ENCODE peak calls at places on chromosome 12, in four cellular contexts. One of them, this sample, is unnamed.

GRCh38 chr12:114794049-114794558 is 110.1 kb upstream of the TBX3 start:
- DNase-seq in vagina: no peak
- DNase-seq in stomach: no peak
- DNase-seq in HepG2: no peak
- DNase-seq in this sample: no peak

GRCh38 chr12:68119724-68120211 is 39.8 kb downstream of the IFNG start:
- DNase-seq in HepG2: no peak
- DNase-seq in vagina: no peak
- DNase-seq in stomach: no peak
- DNase-seq in this sample: no peak

GRCh38 chr12:2691001-2691339 is 103.8 kb upstream of the FKBP4 start:
- DNase-seq in HepG2: no peak
- DNase-seq in vagina: no peak
- DNase-seq in stomach: no peak
- DNase-seq in this sample: peak

GRCh38 chr12:63843613-63844390 is 698 bp upstream of the SRGAP1 start:
- DNase-seq in vagina: peak
- DNase-seq in stomach: peak
- DNase-seq in HepG2: peak
- DNase-seq in this sample: peak

GRCh38 chr12:62800707-62801400 is 134.1 kb downstream of the PPM1H start:
- DNase-seq in HepG2: no peak
- DNase-seq in stomach: no peak
- DNase-seq in vagina: peak
- DNase-seq in this sample: no peak

GRCh38 chr12:130803707-130804106 is 35.3 kb downstream of the STX2 start:
- DNase-seq in vagina: no peak
- DNase-seq in stomach: no peak
- DNase-seq in HepG2: no peak
- DNase-seq in this sample: no peak

GRCh38 chr12:100840748-100841147 is 46.2 kb downstream of the ANO4 start:
- DNase-seq in vagina: no peak
- DNase-seq in stomach: no peak
- DNase-seq in HepG2: no peak
- DNase-seq in this sample: no peak

GRCh38 chr12:84763112-84763511 is 149.5 kb downstream of the SLC6A15 start:
- DNase-seq in stomach: no peak
- DNase-seq in HepG2: no peak
- DNase-seq in vagina: no peak
- DNase-seq in this sample: no peak

GRCh38 chr12:88924162-88924561 is 343.9 kb upstream of the KITLG start:
- DNase-seq in HepG2: no peak
- DNase-seq in stomach: no peak
- DNase-seq in vagina: no peak
- DNase-seq in this sample: no peak

GRCh38 chr12:113929312-113929989 is 36.7 kb downstream of the RBM19 start:
- DNase-seq in HepG2: no peak
- DNase-seq in vagina: no peak
- DNase-seq in stomach: no peak
- DNase-seq in this sample: no peak

GRCh38 chr12:109137055-109137454 is 20.7 kb downstream of the ACACB start:
- DNase-seq in HepG2: no peak
- DNase-seq in stomach: no peak
- DNase-seq in vagina: no peak
- DNase-seq in this sample: no peak

GRCh38 chr12:116962197-116962596 is 51.4 kb downstream of the FBXW8 start:
- DNase-seq in HepG2: no peak
- DNase-seq in vagina: no peak
- DNase-seq in stomach: no peak
- DNase-seq in this sample: no peak

GRCh38 chr12:109728921-109729836 is 15.6 kb downstream of the FAM222A start:
- DNase-seq in vagina: no peak
- DNase-seq in HepG2: no peak
- DNase-seq in stomach: no peak
- DNase-seq in this sample: no peak

GRCh38 chr12:49979061-49979586 is 6.4 kb downstream of the AQP6 start:
- DNase-seq in vagina: no peak
- DNase-seq in stomach: no peak
- DNase-seq in HepG2: no peak
- DNase-seq in this sample: no peak

GRCh38 chr12:133106253-133106652 is 23.8 kb downstream of the ZNF891 start:
- DNase-seq in stomach: no peak
- DNase-seq in HepG2: no peak
- DNase-seq in vagina: no peak
- DNase-seq in this sample: peak

GRCh38 chr12:49017764-49018281 is 753 bp downstream of the PRKAG1 start:
- DNase-seq in HepG2: peak
- DNase-seq in stomach: no peak
- DNase-seq in vagina: no peak
- DNase-seq in this sample: no peak

GRCh38 chr12:70543444-70543843 is 93.8 kb downstream of the PTPRB start:
- DNase-seq in HepG2: peak
- DNase-seq in vagina: no peak
- DNase-seq in stomach: no peak
- DNase-seq in this sample: no peak

GRCh38 chr12:67382206-67382871 is 113.2 kb downstream of the CAND1 start:
- DNase-seq in stomach: no peak
- DNase-seq in vagina: no peak
- DNase-seq in HepG2: no peak
- DNase-seq in this sample: no peak

GRCh38 chr12:125983784-125984510 is 918.7 kb downstream of the AACS start:
- DNase-seq in HepG2: no peak
- DNase-seq in stomach: no peak
- DNase-seq in vagina: no peak
- DNase-seq in this sample: no peak

GRCh38 chr12:132444957-132445883 is 44.7 kb upstream of the FBRSL1 start:
- DNase-seq in stomach: peak
- DNase-seq in vagina: no peak
- DNase-seq in HepG2: no peak
- DNase-seq in this sample: peak

GRCh38 chr12:108822458-108823205 is 34.8 kb downstream of the SSH1 start:
- DNase-seq in stomach: no peak
- DNase-seq in HepG2: no peak
- DNase-seq in vagina: no peak
- DNase-seq in this sample: no peak

GRCh38 chr12:70837026-70837425 is 83.5 kb downstream of the PTPRR start:
- DNase-seq in vagina: no peak
- DNase-seq in HepG2: no peak
- DNase-seq in stomach: no peak
- DNase-seq in this sample: no peak

GRCh38 chr12:47085815-47086252 is 6.1 kb upstream of the AMIGO2 start:
- DNase-seq in HepG2: peak
- DNase-seq in vagina: no peak
- DNase-seq in stomach: no peak
- DNase-seq in this sample: peak

GRCh38 chr12:114450511-114451300 is 44.8 kb upstream of the TBX5 start:
- DNase-seq in vagina: no peak
- DNase-seq in HepG2: no peak
- DNase-seq in stomach: no peak
- DNase-seq in this sample: no peak

GRCh38 chr12:110543252-110543959 is 39.7 kb downstream of the PPTC7 start:
- DNase-seq in vagina: peak
- DNase-seq in stomach: peak
- DNase-seq in HepG2: no peak
- DNase-seq in this sample: no peak

GRCh38 chr12:124411291-124411878 is 116.5 kb downstream of the RFLNA start:
- DNase-seq in stomach: no peak
- DNase-seq in HepG2: no peak
- DNase-seq in vagina: peak
- DNase-seq in this sample: no peak

GRCh38 chr12:70692681-70693288 is 55.6 kb upstream of the PTPRB start:
- DNase-seq in vagina: no peak
- DNase-seq in stomach: no peak
- DNase-seq in HepG2: no peak
- DNase-seq in this sample: peak

GRCh38 chr12:115798309-115798917 is 479.1 kb downstream of the MED13L start:
- DNase-seq in HepG2: no peak
- DNase-seq in vagina: no peak
- DNase-seq in stomach: no peak
- DNase-seq in this sample: no peak

GRCh38 chr12:47801170-47801903 is 18.4 kb downstream of the HDAC7 start:
- DNase-seq in stomach: no peak
- DNase-seq in HepG2: no peak
- DNase-seq in vagina: no peak
- DNase-seq in this sample: no peak

GRCh38 chr12:1318327-1319031 is 275.9 kb downstream of the FBXL14 start:
- DNase-seq in vagina: no peak
- DNase-seq in stomach: peak
- DNase-seq in HepG2: no peak
- DNase-seq in this sample: no peak

GRCh38 chr12:89470741-89471504 is 53.7 kb downstream of the GALNT4 start:
- DNase-seq in stomach: no peak
- DNase-seq in vagina: no peak
- DNase-seq in HepG2: peak
- DNase-seq in this sample: peak

GRCh38 chr12:81976661-81977060 is 217.5 kb upstream of the PPFIA2 start:
- DNase-seq in vagina: no peak
- DNase-seq in HepG2: no peak
- DNase-seq in stomach: no peak
- DNase-seq in this sample: no peak

GRCh38 chr12:114562654-114563053 is 121.3 kb downstream of the TBX3 start:
- DNase-seq in vagina: no peak
- DNase-seq in HepG2: no peak
- DNase-seq in stomach: no peak
- DNase-seq in this sample: no peak

GRCh38 chr12:125888921-125889320 is 823.7 kb downstream of the AACS start:
- DNase-seq in vagina: no peak
- DNase-seq in stomach: no peak
- DNase-seq in HepG2: no peak
- DNase-seq in this sample: no peak

GRCh38 chr12:122150127-122150681 is 23.8 kb downstream of the IL31 start:
- DNase-seq in stomach: no peak
- DNase-seq in HepG2: no peak
- DNase-seq in vagina: no peak
- DNase-seq in this sample: no peak

GRCh38 chr12:65123435-65124063 is 2.4 kb upstream of the WIF1 start:
- DNase-seq in HepG2: peak
- DNase-seq in stomach: no peak
- DNase-seq in vagina: no peak
- DNase-seq in this sample: peak

GRCh38 chr12:14663002-14663401 is 33.4 kb downstream of the GUCY2C start:
- DNase-seq in HepG2: no peak
- DNase-seq in vagina: no peak
- DNase-seq in stomach: no peak
- DNase-seq in this sample: no peak

GRCh38 chr12:79936670-79937069 is 1.8 kb upstream of the PPP1R12A start:
- DNase-seq in vagina: no peak
- DNase-seq in stomach: no peak
- DNase-seq in HepG2: no peak
- DNase-seq in this sample: no peak
- TF ChIP-seq POLR2A in vagina: no peak
- TF ChIP-seq POLR2A in stomach: no peak
- TF ChIP-seq POLR2A in HepG2: no peak
- TF ChIP-seq POLR2A in this sample: no peak

DNA sequence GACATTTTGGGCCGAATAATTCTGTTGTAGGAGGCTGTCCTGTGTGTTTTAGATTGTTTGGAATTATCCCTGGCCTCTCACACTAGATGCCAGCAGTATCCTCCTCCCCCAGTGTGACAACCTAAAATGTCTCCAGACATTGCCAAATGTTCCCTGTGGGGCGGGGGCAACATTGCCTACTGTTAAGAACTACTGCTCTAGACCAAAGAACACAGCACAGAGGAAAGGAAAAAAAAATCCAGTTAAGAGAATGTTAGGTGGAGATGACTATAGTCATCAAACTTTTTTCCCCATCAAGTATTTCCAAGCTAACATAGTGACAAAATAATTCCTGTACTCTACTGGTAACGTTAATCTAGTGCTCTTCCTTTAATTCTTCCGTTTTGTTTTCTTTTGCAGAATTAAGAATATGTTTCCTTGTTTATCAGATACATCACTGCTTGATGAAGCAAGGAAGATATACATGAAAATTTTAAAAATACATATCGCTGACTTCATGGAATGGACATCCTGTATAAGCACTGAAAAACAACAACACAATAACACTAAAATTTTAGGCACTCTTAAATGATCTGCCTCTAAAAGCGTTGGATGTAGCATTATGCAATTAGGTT is 3.6 kb downstream of the CDKN1B start:
- DNase-seq in HepG2: no peak
- DNase-seq in vagina: no peak
- DNase-seq in stomach: no peak
- DNase-seq in this sample: peak
- TF ChIP-seq POLR2A in HepG2: no peak
- TF ChIP-seq POLR2A in vagina: no peak
- TF ChIP-seq POLR2A in stomach: no peak
- TF ChIP-seq POLR2A in this sample: no peak

DNA sequence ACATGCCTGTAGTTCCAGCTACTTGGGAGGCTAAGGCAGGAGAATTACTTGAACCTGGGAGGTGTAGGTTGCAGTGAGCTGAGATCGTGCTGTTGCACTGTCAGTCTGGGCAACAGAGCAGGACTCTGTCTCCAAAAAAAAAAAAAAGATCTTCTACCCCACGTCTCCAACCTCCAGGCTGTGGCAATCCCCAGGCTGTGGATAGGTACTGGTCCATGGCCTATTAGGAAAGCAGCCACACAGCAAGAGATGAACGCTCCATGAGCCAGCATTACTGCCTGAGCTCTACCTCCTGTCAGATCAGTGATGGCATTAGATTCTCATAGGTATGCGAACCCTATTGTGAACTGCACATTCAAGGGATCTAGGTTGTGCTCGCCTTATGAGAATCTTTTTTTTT is 6.1 kb upstream of the PTGES3 start:
- DNase-seq in vagina: no peak
- DNase-seq in HepG2: no peak
- DNase-seq in stomach: no peak
- DNase-seq in this sample: no peak
- TF ChIP-seq POLR2A in vagina: no peak
- TF ChIP-seq POLR2A in HepG2: no peak
- TF ChIP-seq POLR2A in stomach: no peak
- TF ChIP-seq POLR2A in this sample: no peak

DNA sequence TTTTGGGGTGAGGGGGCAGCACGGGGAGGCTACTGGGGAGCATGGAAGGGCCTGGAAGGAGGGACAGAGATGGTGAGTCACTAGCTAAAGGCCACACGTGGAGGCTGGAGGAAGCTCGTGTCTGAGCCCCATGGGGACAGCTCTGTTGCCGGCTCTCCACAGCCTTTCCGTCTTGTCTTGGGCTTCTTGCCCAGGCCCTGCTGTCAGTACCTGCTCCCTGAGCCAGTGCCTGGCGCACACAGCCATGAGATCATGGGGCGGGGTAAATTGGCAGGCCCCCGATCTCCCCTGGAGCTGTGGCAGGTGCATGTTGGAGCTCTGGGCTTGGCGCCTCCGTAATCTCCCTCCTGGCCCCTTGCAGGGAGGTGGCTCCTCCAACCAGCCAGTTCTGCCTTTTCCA is 16.1 kb upstream of the KRT80 start:
- DNase-seq in vagina: no peak
- DNase-seq in HepG2: no peak
- DNase-seq in stomach: peak
- DNase-seq in this sample: no peak
- TF ChIP-seq POLR2A in vagina: no peak
- TF ChIP-seq POLR2A in HepG2: no peak
- TF ChIP-seq POLR2A in stomach: no peak
- TF ChIP-seq POLR2A in this sample: no peak

This sample was measured in erythroblast.